ENCODE peak calls at places on chromosomes 2 and 18, in seven cellular contexts. One of them, this sample, is unnamed.

GRCh38 chr2:176110975-176111663 is 4.0 kb downstream of the HOXD11 start:
- DNase-seq in nephron progenitor cell: peak
- DNase-seq in OCI-LY7: peak
- DNase-seq in right lobe of liver: no peak
- DNase-seq in psoas muscle: no peak
- DNase-seq in brain microvascular endothelial cell: no peak
- DNase-seq in left lung: no peak
- DNase-seq in this sample: no peak

GRCh38 chr2:58521803-58522602 is 280.9 kb upstream of the FANCL start:
- DNase-seq in OCI-LY7: no peak
- DNase-seq in psoas muscle: no peak
- DNase-seq in brain microvascular endothelial cell: no peak
- DNase-seq in left lung: no peak
- DNase-seq in right lobe of liver: no peak
- DNase-seq in nephron progenitor cell: no peak
- DNase-seq in this sample: no peak

GRCh38 chr2:142745691-142746090 is 131.8 kb upstream of the KYNU start:
- DNase-seq in brain microvascular endothelial cell: no peak
- DNase-seq in right lobe of liver: no peak
- DNase-seq in left lung: no peak
- DNase-seq in nephron progenitor cell: no peak
- DNase-seq in psoas muscle: no peak
- DNase-seq in OCI-LY7: no peak
- DNase-seq in this sample: no peak

GRCh38 chr2:71071681-71072398 is 3.4 kb downstream of the NAGK start:
- DNase-seq in brain microvascular endothelial cell: no peak
- DNase-seq in nephron progenitor cell: no peak
- DNase-seq in right lobe of liver: no peak
- DNase-seq in OCI-LY7: peak
- DNase-seq in psoas muscle: no peak
- DNase-seq in left lung: peak
- DNase-seq in this sample: peak

GRCh38 chr2:147913701-147914480 is 69.1 kb downstream of the ACVR2A start:
- DNase-seq in right lobe of liver: no peak
- DNase-seq in brain microvascular endothelial cell: no peak
- DNase-seq in psoas muscle: no peak
- DNase-seq in nephron progenitor cell: no peak
- DNase-seq in left lung: no peak
- DNase-seq in OCI-LY7: no peak
- DNase-seq in this sample: no peak

GRCh38 chr2:73859721-73860586 is 31.2 kb downstream of the STAMBP start:
- DNase-seq in nephron progenitor cell: no peak
- DNase-seq in OCI-LY7: no peak
- DNase-seq in psoas muscle: no peak
- DNase-seq in brain microvascular endothelial cell: peak
- DNase-seq in left lung: no peak
- DNase-seq in right lobe of liver: no peak
- DNase-seq in this sample: no peak

GRCh38 chr18:63283305-63283704 is 36.3 kb downstream of the BCL2 start:
- DNase-seq in left lung: no peak
- DNase-seq in brain microvascular endothelial cell: no peak
- DNase-seq in psoas muscle: no peak
- DNase-seq in right lobe of liver: no peak
- DNase-seq in OCI-LY7: no peak
- DNase-seq in nephron progenitor cell: no peak
- DNase-seq in this sample: no peak

GRCh38 chr2:120503793-120504571 is 158.0 kb downstream of the INHBB start:
- DNase-seq in OCI-LY7: no peak
- DNase-seq in brain microvascular endothelial cell: peak
- DNase-seq in psoas muscle: peak
- DNase-seq in nephron progenitor cell: no peak
- DNase-seq in right lobe of liver: peak
- DNase-seq in left lung: no peak
- DNase-seq in this sample: no peak

GRCh38 chr18:48161911-48162698 is 231.6 kb upstream of the SMAD2 start:
- DNase-seq in OCI-LY7: no peak
- DNase-seq in psoas muscle: no peak
- DNase-seq in left lung: peak
- DNase-seq in brain microvascular endothelial cell: no peak
- DNase-seq in right lobe of liver: no peak
- DNase-seq in nephron progenitor cell: no peak
- DNase-seq in this sample: no peak

GRCh38 chr18:47928466-47928865 is 2.0 kb downstream of the SMAD2 start:
- DNase-seq in OCI-LY7: no peak
- DNase-seq in brain microvascular endothelial cell: no peak
- DNase-seq in psoas muscle: no peak
- DNase-seq in right lobe of liver: no peak
- DNase-seq in nephron progenitor cell: no peak
- DNase-seq in left lung: no peak
- DNase-seq in this sample: no peak

GRCh38 chr18:46211816-46212215 is 107.6 kb downstream of the HAUS1 start:
- DNase-seq in nephron progenitor cell: no peak
- DNase-seq in left lung: no peak
- DNase-seq in psoas muscle: no peak
- DNase-seq in brain microvascular endothelial cell: no peak
- DNase-seq in right lobe of liver: no peak
- DNase-seq in OCI-LY7: no peak
- DNase-seq in this sample: no peak

GRCh38 chr2:14255135-14255820 is 377.2 kb upstream of the LRATD1 start:
- DNase-seq in right lobe of liver: no peak
- DNase-seq in brain microvascular endothelial cell: no peak
- DNase-seq in left lung: no peak
- DNase-seq in psoas muscle: no peak
- DNase-seq in OCI-LY7: no peak
- DNase-seq in nephron progenitor cell: no peak
- DNase-seq in this sample: no peak

GRCh38 chr2:40271066-40271465 is 180.8 kb downstream of the SLC8A1 start:
- DNase-seq in left lung: no peak
- DNase-seq in right lobe of liver: no peak
- DNase-seq in nephron progenitor cell: peak
- DNase-seq in OCI-LY7: no peak
- DNase-seq in brain microvascular endothelial cell: no peak
- DNase-seq in psoas muscle: no peak
- DNase-seq in this sample: no peak

GRCh38 chr2:130911482-130911881 is 74.8 kb downstream of the ARHGEF4 start:
- DNase-seq in right lobe of liver: no peak
- DNase-seq in OCI-LY7: no peak
- DNase-seq in psoas muscle: no peak
- DNase-seq in left lung: no peak
- DNase-seq in brain microvascular endothelial cell: no peak
- DNase-seq in nephron progenitor cell: no peak
- DNase-seq in this sample: no peak

GRCh38 chr2:176584333-176584732 is 315.1 kb downstream of the MTX2 start:
- DNase-seq in brain microvascular endothelial cell: peak
- DNase-seq in nephron progenitor cell: no peak
- DNase-seq in OCI-LY7: no peak
- DNase-seq in right lobe of liver: peak
- DNase-seq in psoas muscle: no peak
- DNase-seq in left lung: no peak
- DNase-seq in this sample: no peak

GRCh38 chr2:140929866-140930265 is 1201.0 kb downstream of the LRP1B start:
- DNase-seq in OCI-LY7: no peak
- DNase-seq in psoas muscle: no peak
- DNase-seq in brain microvascular endothelial cell: no peak
- DNase-seq in nephron progenitor cell: no peak
- DNase-seq in right lobe of liver: no peak
- DNase-seq in left lung: no peak
- DNase-seq in this sample: no peak

GRCh38 chr2:215728504-215729065 is 284.8 kb downstream of the MREG start:
- DNase-seq in nephron progenitor cell: no peak
- DNase-seq in brain microvascular endothelial cell: peak
- DNase-seq in OCI-LY7: no peak
- DNase-seq in psoas muscle: peak
- DNase-seq in right lobe of liver: no peak
- DNase-seq in left lung: peak
- DNase-seq in this sample: no peak

GRCh38 chr18:31688601-31689000 is 4.2 kb upstream of the B4GALT6 start:
- DNase-seq in brain microvascular endothelial cell: no peak
- DNase-seq in psoas muscle: no peak
- DNase-seq in nephron progenitor cell: no peak
- DNase-seq in OCI-LY7: no peak
- DNase-seq in left lung: no peak
- DNase-seq in right lobe of liver: no peak
- DNase-seq in this sample: no peak

GRCh38 chr2:234823196-234823876 is 128.5 kb upstream of the SH3BP4 start:
- DNase-seq in OCI-LY7: no peak
- DNase-seq in psoas muscle: peak
- DNase-seq in right lobe of liver: peak
- DNase-seq in brain microvascular endothelial cell: no peak
- DNase-seq in left lung: no peak
- DNase-seq in nephron progenitor cell: no peak
- DNase-seq in this sample: no peak

GRCh38 chr2:187502467-187502866 is 51.8 kb downstream of the TFPI start:
- DNase-seq in left lung: no peak
- DNase-seq in nephron progenitor cell: no peak
- DNase-seq in right lobe of liver: no peak
- DNase-seq in psoas muscle: no peak
- DNase-seq in brain microvascular endothelial cell: no peak
- DNase-seq in OCI-LY7: no peak
- DNase-seq in this sample: no peak

GRCh38 chr2:187497140-187497539 is 49.1 kb upstream of the CALCRL start:
- DNase-seq in nephron progenitor cell: no peak
- DNase-seq in psoas muscle: no peak
- DNase-seq in right lobe of liver: no peak
- DNase-seq in brain microvascular endothelial cell: no peak
- DNase-seq in left lung: no peak
- DNase-seq in OCI-LY7: no peak
- DNase-seq in this sample: no peak

GRCh38 chr2:187499941-187500532 is 52.0 kb upstream of the CALCRL start:
- DNase-seq in right lobe of liver: peak
- DNase-seq in psoas muscle: peak
- DNase-seq in brain microvascular endothelial cell: peak
- DNase-seq in nephron progenitor cell: peak
- DNase-seq in OCI-LY7: peak
- DNase-seq in left lung: no peak
- DNase-seq in this sample: no peak

GRCh38 chr2:187497858-187498463 is 49.9 kb upstream of the CALCRL start:
- DNase-seq in psoas muscle: no peak
- DNase-seq in right lobe of liver: no peak
- DNase-seq in OCI-LY7: peak
- DNase-seq in nephron progenitor cell: no peak
- DNase-seq in brain microvascular endothelial cell: no peak
- DNase-seq in left lung: no peak
- DNase-seq in this sample: no peak

GRCh38 chr2:187500585-187501359 is 52.7 kb upstream of the CALCRL start:
- DNase-seq in nephron progenitor cell: no peak
- DNase-seq in brain microvascular endothelial cell: peak
- DNase-seq in psoas muscle: no peak
- DNase-seq in OCI-LY7: no peak
- DNase-seq in right lobe of liver: no peak
- DNase-seq in left lung: no peak
- DNase-seq in this sample: no peak
- TF ChIP-seq CTCF in nephron progenitor cell: peak
- TF ChIP-seq CTCF in brain microvascular endothelial cell: peak
- TF ChIP-seq CTCF in psoas muscle: peak
- TF ChIP-seq CTCF in OCI-LY7: no peak
- TF ChIP-seq CTCF in right lobe of liver: no peak
- TF ChIP-seq CTCF in left lung: no peak
- TF ChIP-seq CTCF in this sample: no peak

GRCh38 chr2:108958002-108958401 is 31.0 kb downstream of the EDAR start:
- DNase-seq in brain microvascular endothelial cell: no peak
- DNase-seq in OCI-LY7: no peak
- DNase-seq in right lobe of liver: no peak
- DNase-seq in psoas muscle: no peak
- DNase-seq in nephron progenitor cell: no peak
- DNase-seq in left lung: no peak
- DNase-seq in this sample: no peak

GRCh38 chr2:108958632-108959341 is 30.2 kb downstream of the EDAR start:
- DNase-seq in OCI-LY7: no peak
- DNase-seq in psoas muscle: no peak
- DNase-seq in brain microvascular endothelial cell: no peak
- DNase-seq in nephron progenitor cell: no peak
- DNase-seq in left lung: no peak
- DNase-seq in right lobe of liver: no peak
- DNase-seq in this sample: no peak

GRCh38 chr2:108959401-108959800 is 29.6 kb downstream of the EDAR start:
- DNase-seq in nephron progenitor cell: no peak
- DNase-seq in left lung: no peak
- DNase-seq in OCI-LY7: no peak
- DNase-seq in right lobe of liver: no peak
- DNase-seq in psoas muscle: no peak
- DNase-seq in brain microvascular endothelial cell: no peak
- DNase-seq in this sample: no peak

GRCh38 chr2:108963057-108963456 is 26.0 kb downstream of the EDAR start:
- DNase-seq in OCI-LY7: no peak
- DNase-seq in nephron progenitor cell: no peak
- DNase-seq in left lung: no peak
- DNase-seq in psoas muscle: no peak
- DNase-seq in brain microvascular endothelial cell: no peak
- DNase-seq in right lobe of liver: no peak
- DNase-seq in this sample: no peak

DNA sequence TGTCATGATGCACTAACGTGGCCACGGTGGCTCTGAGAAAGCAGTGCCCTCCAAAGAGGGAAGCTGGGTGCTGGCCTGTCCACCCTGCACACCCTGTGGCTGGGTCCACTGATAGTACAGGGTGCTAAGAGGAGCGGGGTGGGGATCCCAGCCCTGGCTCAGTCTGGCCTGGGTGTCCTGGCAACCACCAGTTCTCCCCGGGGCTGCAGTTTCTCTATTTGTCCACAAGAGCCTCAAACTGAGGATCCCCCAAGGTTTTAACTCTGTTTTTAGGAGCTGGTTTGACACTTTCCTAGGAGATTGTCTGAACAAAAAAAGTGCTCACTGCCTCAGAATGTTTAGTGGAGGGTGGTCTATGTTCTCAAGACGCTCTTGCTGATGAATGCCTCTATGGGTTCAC is 29.0 kb downstream of the EDAR start:
- DNase-seq in nephron progenitor cell: no peak
- DNase-seq in left lung: no peak
- DNase-seq in brain microvascular endothelial cell: no peak
- DNase-seq in OCI-LY7: no peak
- DNase-seq in right lobe of liver: no peak
- DNase-seq in psoas muscle: no peak
- DNase-seq in this sample: no peak
- TF ChIP-seq CTCF in nephron progenitor cell: peak
- TF ChIP-seq CTCF in left lung: no peak
- TF ChIP-seq CTCF in brain microvascular endothelial cell: peak
- TF ChIP-seq CTCF in OCI-LY7: peak
- TF ChIP-seq CTCF in right lobe of liver: no peak
- TF ChIP-seq CTCF in psoas muscle: no peak
- TF ChIP-seq CTCF in this sample: no peak

GRCh38 chr2:136874258-136874657 is 108.9 kb downstream of the THSD7B start:
- DNase-seq in right lobe of liver: no peak
- DNase-seq in OCI-LY7: peak
- DNase-seq in brain microvascular endothelial cell: peak
- DNase-seq in left lung: no peak
- DNase-seq in nephron progenitor cell: no peak
- DNase-seq in psoas muscle: no peak
- DNase-seq in this sample: no peak
- TF ChIP-seq CTCF in right lobe of liver: peak
- TF ChIP-seq CTCF in OCI-LY7: peak
- TF ChIP-seq CTCF in brain microvascular endothelial cell: peak
- TF ChIP-seq CTCF in left lung: no peak
- TF ChIP-seq CTCF in nephron progenitor cell: no peak
- TF ChIP-seq CTCF in psoas muscle: no peak
- TF ChIP-seq CTCF in this sample: no peak

DNA sequence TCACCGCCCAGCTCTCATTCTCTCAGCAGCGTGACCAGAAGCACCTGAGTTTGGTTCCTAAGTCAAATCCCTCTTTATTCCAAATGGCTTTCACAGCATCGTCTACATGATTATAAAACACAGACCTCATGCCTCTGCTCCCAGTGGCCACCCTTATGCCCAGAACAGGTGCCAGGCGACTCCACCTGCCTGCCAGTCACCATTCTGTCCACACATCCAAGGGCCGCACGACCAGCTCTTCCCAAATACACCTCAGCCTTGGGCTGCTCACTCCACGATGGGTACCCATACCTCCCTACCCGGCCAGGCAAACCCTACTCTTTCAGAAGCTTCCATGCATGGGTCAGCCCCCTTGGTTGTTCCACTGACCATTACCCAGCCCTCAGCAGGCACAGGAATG is 851.6 kb upstream of the SALL3 start:
- DNase-seq in right lobe of liver: no peak
- DNase-seq in nephron progenitor cell: no peak
- DNase-seq in left lung: no peak
- DNase-seq in brain microvascular endothelial cell: no peak
- DNase-seq in OCI-LY7: no peak
- DNase-seq in psoas muscle: no peak
- DNase-seq in this sample: no peak
- TF ChIP-seq CTCF in right lobe of liver: no peak
- TF ChIP-seq CTCF in nephron progenitor cell: no peak
- TF ChIP-seq CTCF in left lung: no peak
- TF ChIP-seq CTCF in brain microvascular endothelial cell: no peak
- TF ChIP-seq CTCF in OCI-LY7: no peak
- TF ChIP-seq CTCF in psoas muscle: no peak
- TF ChIP-seq CTCF in this sample: no peak